ENCODE peak calls at places on chromosomes 1 and 21, in nine cellular contexts. P is endothelial cell; W is activated CD8-positive, alpha-beta T cell treated with anti-CD3 and anti-CD28 coated beads for 36 hours; B is CD4-positive, alpha-beta T cell; K is heart left ventricle; N is stomach; R is spleen; A is progenitor cell of endocrine pancreas; Z is Calu3. S is an unnamed sample.

GRCh38 chr1:221913351-221913750 is 171.5 kb upstream of the DUSP10 start:
- DNase-seq in P (no peak), W (no peak), B (no peak), K (no peak), N (no peak), R (no peak), A (no peak), Z (no peak), S (no peak)

GRCh38 chr1:56522680-56523079 is 56.7 kb downstream of the PLPP3 start:
- DNase-seq in P (no peak), W (no peak), B (no peak), K (no peak), N (no peak), R (no peak), A (no peak), Z (no peak), S (no peak)

GRCh38 chr1:185520188-185520935 is 203.3 kb upstream of the IVNS1ABP start:
- DNase-seq in P (no peak), W (no peak), B (no peak), K (no peak), N (no peak), R (no peak), A (no peak), Z (no peak), S (no peak)

GRCh38 chr21:41112740-41113692 is 54.9 kb upstream of the BACE2 start:
- DNase-seq in P (no peak), W (no peak), B (no peak), K (no peak), N (no peak), R (no peak), A (no peak), Z (no peak), S (no peak)

GRCh38 chr1:198933506-198933905 is 294.7 kb downstream of the PTPRC start:
- DNase-seq in P (no peak), W (no peak), B (no peak), K (no peak), N (no peak), R (no peak), A (no peak), Z (no peak), S (no peak)

GRCh38 chr1:9366943-9367780 is 74.5 kb downstream of the SPSB1 start:
- DNase-seq in P (no peak), W (no peak), B (no peak), K (no peak), N (no peak), R (no peak), A (no peak), Z (no peak), S (no peak)

GRCh38 chr1:8031176-8031785 is 5.2 kb upstream of the ERRFI1 start:
- DNase-seq in P (no peak), W (peak), B (peak), K (no peak), N (no peak), R (no peak), A (no peak), Z (no peak), S (no peak)

GRCh38 chr1:34364376-34364775 is 187.7 kb downstream of the C1orf94 start:
- DNase-seq in P (no peak), W (no peak), B (no peak), K (no peak), N (no peak), R (no peak), A (no peak), Z (no peak), S (no peak)

GRCh38 chr1:243926299-243926698 is 76.3 kb upstream of the AKT3 start:
- DNase-seq in P (no peak), W (no peak), B (no peak), K (no peak), N (no peak), R (no peak), A (no peak), Z (no peak), S (no peak)

GRCh38 chr1:3570081-3570986 is 41.0 kb downstream of the MEGF6 start:
- DNase-seq in P (no peak), W (no peak), B (no peak), K (no peak), N (no peak), R (no peak), A (no peak), Z (no peak), S (no peak)

GRCh38 chr1:18575620-18576019 is 55.0 kb upstream of the PAX7 start:
- DNase-seq in P (peak), W (peak), B (no peak), K (peak), N (peak), R (no peak), A (peak), Z (peak), S (no peak)

GRCh38 chr1:3733603-3734591 is 18.4 kb upstream of the CCDC27 start:
- DNase-seq in P (peak), W (no peak), B (no peak), K (peak), N (no peak), R (no peak), A (no peak), Z (no peak), S (no peak)

GRCh38 chr21:35743571-35743970 is 316.8 kb downstream of the SETD4 start:
- DNase-seq in P (no peak), W (no peak), B (no peak), K (no peak), N (no peak), R (no peak), A (no peak), Z (no peak), S (no peak)

GRCh38 chr21:41482980-41483379 is 25.0 kb downstream of the TMPRSS2 start:
- DNase-seq in P (no peak), W (no peak), B (no peak), K (no peak), N (no peak), R (no peak), A (no peak), Z (no peak), S (no peak)

GRCh38 chr1:10401281-10401680 is 2.4 kb downstream of the PGD start:
- DNase-seq in P (no peak), W (no peak), B (no peak), K (no peak), N (no peak), R (no peak), A (no peak), Z (no peak), S (no peak)

GRCh38 chr21:37748351-37748750 is 167.9 kb downstream of the KCNJ6 start:
- DNase-seq in P (no peak), W (no peak), B (no peak), K (no peak), N (no peak), R (no peak), A (no peak), Z (no peak), S (no peak)

GRCh38 chr1:216723274-216723780 is at the start of gene ESRRG:
- DNase-seq in P (peak), W (peak), B (no peak), K (peak), N (peak), R (peak), A (peak), Z (peak), S (no peak)

GRCh38 chr1:86435327-86435726 is 11.4 kb downstream of the CLCA2 start:
- DNase-seq in P (no peak), W (no peak), B (no peak), K (no peak), N (no peak), R (no peak), A (no peak), Z (no peak), S (no peak)

GRCh38 chr1:20371411-20371810 is 80.7 kb downstream of the VWA5B1 start:
- DNase-seq in P (peak), W (no peak), B (no peak), K (peak), N (no peak), R (peak), A (peak), Z (peak), S (no peak)

GRCh38 chr1:165527251-165527650 is 16.5 kb upstream of the LRRC52 start:
- DNase-seq in P (no peak), W (no peak), B (no peak), K (no peak), N (no peak), R (no peak), A (no peak), Z (no peak), S (no peak)

GRCh38 chr1:66270122-66270812 is 263.7 kb upstream of the SGIP1 start:
- DNase-seq in P (no peak), W (no peak), B (no peak), K (no peak), N (no peak), R (no peak), A (no peak), Z (no peak), S (no peak)

GRCh38 chr1:54575161-54575560 is 27.1 kb downstream of the ACOT11 start:
- DNase-seq in P (no peak), W (no peak), B (no peak), K (peak), N (no peak), R (peak), A (no peak), Z (no peak), S (no peak)

GRCh38 chr1:218886472-218886871 is 287.2 kb upstream of the LYPLAL1 start:
- DNase-seq in P (no peak), W (no peak), B (no peak), K (no peak), N (no peak), R (no peak), A (no peak), Z (no peak), S (no peak)

GRCh38 chr1:159598196-159598595 is 10.6 kb downstream of the APCS start:
- DNase-seq in P (no peak), W (no peak), B (no peak), K (no peak), N (no peak), R (no peak), A (no peak), Z (peak), S (no peak)

GRCh38 chr1:93844262-93845045 is 34.6 kb downstream of the DNTTIP2 start:
- DNase-seq in P (peak), W (peak), B (peak), K (no peak), N (peak), R (no peak), A (no peak), Z (peak), S (no peak)

GRCh38 chr1:39266269-39266668 is 61.8 kb downstream of the MACF1 start:
- DNase-seq in P (no peak), W (no peak), B (no peak), K (no peak), N (no peak), R (no peak), A (no peak), Z (no peak), S (no peak)

GRCh38 chr1:191851799-191852595 is 306.3 kb upstream of the RGS18 start:
- DNase-seq in P (no peak), W (peak), B (no peak), K (no peak), N (no peak), R (no peak), A (no peak), Z (no peak), S (no peak)

GRCh38 chr1:183812686-183813569 is 8.0 kb downstream of the RGL1 start:
- DNase-seq in P (no peak), W (no peak), B (no peak), K (no peak), N (no peak), R (no peak), A (no peak), Z (no peak), S (no peak)

GRCh38 chr1:55225228-55225627 is 10.1 kb upstream of the USP24 start:
- DNase-seq in P (no peak), W (no peak), B (no peak), K (no peak), N (no peak), R (no peak), A (no peak), Z (no peak), S (no peak)

GRCh38 chr1:36306210-36306901 is at the start of gene SH3D21:
- DNase-seq in P (peak), W (peak), B (peak), K (peak), N (peak), R (peak), A (peak), Z (peak), S (no peak)

GRCh38 chr1:167328762-167329483 is 108.2 kb downstream of the POU2F1 start:
- DNase-seq in P (peak), W (no peak), B (no peak), K (no peak), N (no peak), R (peak), A (no peak), Z (no peak), S (no peak)

GRCh38 chr1:52552236-52552504 is 722 bp downstream of the TUT4 start:
- DNase-seq in P (peak), W (peak), B (peak), K (no peak), N (peak), R (peak), A (peak), Z (peak), S (no peak)

GRCh38 chr1:192860478-192861185 is 51.8 kb downstream of the RGS2 start:
- DNase-seq in P (no peak), W (no peak), B (no peak), K (no peak), N (no peak), R (no peak), A (no peak), Z (no peak), S (no peak)

GRCh38 chr1:97947751-97948150 is 26.9 kb upstream of the DPYD start:
- DNase-seq in P (no peak), W (no peak), B (no peak), K (no peak), N (no peak), R (no peak), A (no peak), Z (no peak), S (no peak)

GRCh38 chr1:73839922-73840321 is 358.1 kb downstream of the LRRIQ3 start:
- DNase-seq in P (peak), W (peak), B (no peak), K (no peak), N (no peak), R (no peak), A (no peak), Z (peak), S (no peak)
- TF ChIP-seq CTCF in P (peak), W (no peak), B (no peak), K (peak), N (no peak), R (no peak), A (peak), Z (peak), S (peak)

DNA sequence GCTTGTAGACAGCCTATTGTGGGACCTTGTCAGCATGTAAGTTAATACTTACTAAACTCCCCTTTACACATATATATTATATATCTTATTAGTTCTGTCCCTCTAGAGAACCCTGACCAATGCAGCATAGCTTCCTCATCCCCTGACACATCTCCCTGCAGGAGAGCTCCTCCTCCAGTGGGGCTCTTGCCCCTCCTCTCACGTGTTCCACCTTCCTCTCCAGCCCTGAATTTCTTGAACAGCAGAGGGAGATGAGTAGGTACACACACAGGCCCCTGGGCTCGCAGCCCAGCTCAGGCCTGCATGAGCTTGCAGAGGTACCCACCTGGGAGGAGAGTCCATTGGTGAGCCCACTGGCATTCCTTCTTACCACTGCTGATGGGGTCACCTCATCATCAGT is 27.3 kb upstream of the GOLT1A start:
- DNase-seq in P (no peak), W (no peak), B (no peak), K (no peak), N (no peak), R (no peak), A (no peak), Z (no peak), S (no peak)
- TF ChIP-seq CTCF in P (no peak), W (no peak), B (no peak), K (no peak), N (no peak), R (no peak), A (no peak), Z (no peak), S (no peak)

GRCh38 chr21:26881504-26882228 is 36.5 kb upstream of the ADAMTS1 start:
- DNase-seq in P (no peak), W (no peak), B (no peak), K (no peak), N (no peak), R (no peak), A (no peak), Z (no peak), S (no peak)
- TF ChIP-seq CTCF in P (peak), W (peak), B (no peak), K (peak), N (no peak), R (no peak), A (peak), Z (no peak), S (peak)

GRCh38 chr1:30313176-30313575 is 410.2 kb downstream of the MATN1 start:
- DNase-seq in P (no peak), W (no peak), B (no peak), K (no peak), N (no peak), R (peak), A (no peak), Z (no peak), S (peak)
- TF ChIP-seq CTCF in P (no peak), W (no peak), B (no peak), K (no peak), N (no peak), R (no peak), A (no peak), Z (no peak), S (no peak)

GRCh38 chr1:201463071-201463552 is 5.9 kb downstream of the PHLDA3 start:
- DNase-seq in P (no peak), W (no peak), B (no peak), K (no peak), N (no peak), R (no peak), A (no peak), Z (no peak), S (no peak)
- TF ChIP-seq CTCF in P (no peak), W (no peak), B (no peak), K (no peak), N (no peak), R (no peak), A (peak), Z (peak), S (peak)

GRCh38 chr1:101992816-101993575 is 3.7 kb downstream of the OLFM3 start:
- DNase-seq in P (no peak), W (no peak), B (no peak), K (no peak), N (no peak), R (no peak), A (no peak), Z (no peak), S (no peak)
- TF ChIP-seq CTCF in P (no peak), W (no peak), B (no peak), K (no peak), N (no peak), R (no peak), A (no peak), Z (no peak), S (no peak)

DNA sequence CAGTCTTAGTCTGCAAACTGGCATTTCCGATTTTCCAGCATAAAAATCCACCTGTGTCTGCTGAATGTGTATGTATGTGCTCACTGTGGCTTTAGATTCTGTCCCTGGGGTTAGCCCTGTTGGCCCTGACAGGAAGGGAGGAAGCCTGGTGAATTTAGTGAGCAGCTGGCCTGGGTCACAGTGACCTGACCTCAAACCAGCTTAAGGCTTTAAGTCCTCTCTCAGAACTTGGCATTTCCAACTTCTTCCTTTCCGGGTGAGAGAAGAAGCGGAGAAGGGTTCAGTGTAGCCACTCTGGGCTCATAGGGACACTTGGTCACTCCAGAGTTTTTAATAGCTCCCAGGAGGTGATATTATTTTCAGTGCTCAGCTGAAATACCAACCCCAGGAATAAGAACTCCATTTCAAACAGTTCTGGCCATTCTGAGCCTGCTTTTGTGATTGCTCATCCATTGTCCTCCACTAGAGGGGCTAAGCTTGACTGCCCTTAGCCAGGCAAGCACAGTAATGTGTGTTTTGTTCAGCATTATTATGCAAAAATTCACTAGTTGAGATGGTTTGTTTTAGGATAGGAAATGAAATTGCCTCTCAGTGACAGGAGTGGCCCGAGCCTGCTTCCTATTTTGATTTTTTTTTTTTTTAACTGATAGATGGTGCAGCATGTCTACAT is 2.5 kb upstream of the OLFML3 start:
- DNase-seq in P (no peak), W (no peak), B (no peak), K (no peak), N (no peak), R (no peak), A (no peak), Z (no peak), S (no peak)
- TF ChIP-seq CTCF in P (peak), W (peak), B (no peak), K (peak), N (no peak), R (no peak), A (peak), Z (peak), S (peak)

GRCh38 chr1:117648015-117648414 is 42.2 kb downstream of the TENT5C start:
- DNase-seq in P (no peak), W (no peak), B (no peak), K (no peak), N (no peak), R (no peak), A (no peak), Z (no peak), S (no peak)
- TF ChIP-seq CTCF in P (no peak), W (no peak), B (no peak), K (no peak), N (no peak), R (no peak), A (no peak), Z (no peak), S (no peak)